ENCODE peak calls at places on chromosome 19, in eight cellular contexts. M is GM12878, R is A549, K is HepG2, D is H1, G is endothelial cell of umbilical vein, J is HCT116, V is K562. E is an unnamed sample.

GRCh38 chr19:22545751-22546150 is 88.4 kb upstream of the ZNF492 start:
- DNase-seq in D (no peak), V (peak), K (peak), J (peak), R (peak), G (no peak), M (no peak), E (peak)

GRCh38 chr19:2719910-2720776 is 1.0 kb downstream of the DIRAS1 start:
- DNase-seq in M (no peak), K (no peak), D (no peak), V (no peak), R (no peak), G (no peak), J (no peak), E (no peak)

GRCh38 chr19:48817585-48818124 is 6.8 kb upstream of the BCAT2 start:
- DNase-seq in J (no peak), R (no peak), K (no peak), G (no peak), V (no peak), D (no peak), M (no peak), E (no peak)

GRCh38 chr19:16266586-16266942 is 58.1 kb upstream of the KLF2 start:
- DNase-seq in G (no peak), J (no peak), V (no peak), R (no peak), K (no peak), D (no peak), M (no peak), E (peak)

GRCh38 chr19:35555301-35556005 is 8.0 kb downstream of the ATP4A start:
- DNase-seq in V (peak), J (peak), M (no peak), D (no peak), R (peak), G (no peak), K (peak), E (peak)

GRCh38 chr19:58182577-58182988 is 278 bp upstream of the ZNF274 start:
- DNase-seq in J (no peak), K (no peak), D (no peak), R (no peak), G (no peak), M (no peak), V (peak), E (peak)

GRCh38 chr19:47658431-47659383 is 49.8 kb downstream of the BICRA start:
- DNase-seq in M (no peak), V (no peak), D (no peak), R (no peak), K (no peak), J (no peak), G (peak), E (no peak)

GRCh38 chr19:29687897-29688728 is 22.9 kb downstream of the PLEKHF1 start:
- DNase-seq in K (no peak), M (no peak), G (peak), R (no peak), J (no peak), D (no peak), V (peak), E (peak)

GRCh38 chr19:34173145-34173956 is 1.0 kb downstream of the LSM14A start:
- DNase-seq in J (no peak), M (no peak), G (peak), K (peak), V (peak), R (peak), D (peak), E (peak)

GRCh38 chr19:56966697-56967299 is 126.3 kb upstream of the PEG3 start:
- DNase-seq in R (no peak), K (no peak), M (no peak), G (no peak), V (no peak), D (no peak), J (no peak), E (no peak)

GRCh38 chr19:6534451-6535093 is 3.7 kb downstream of the TNFSF9 start:
- DNase-seq in K (no peak), J (no peak), R (no peak), G (no peak), M (no peak), D (no peak), V (no peak), E (no peak)

GRCh38 chr19:50051964-50052363 is 26.2 kb downstream of the ZNF473 start:
- DNase-seq in D (no peak), V (no peak), R (no peak), K (no peak), J (no peak), G (no peak), M (no peak), E (no peak)

GRCh38 chr19:4140237-4140711 is 13.2 kb upstream of the CREB3L3 start:
- DNase-seq in J (peak), V (peak), R (peak), K (peak), D (peak), G (peak), M (no peak), E (peak)

GRCh38 chr19:48147597-48148175 is 22.5 kb downstream of the LIG1 start:
- DNase-seq in V (no peak), D (no peak), K (no peak), G (no peak), J (no peak), R (no peak), M (no peak), E (no peak)

GRCh38 chr19:7631577-7631976 is 1.9 kb downstream of the PCP2 start:
- DNase-seq in J (no peak), M (no peak), R (no peak), G (no peak), V (no peak), K (no peak), D (no peak), E (no peak)

GRCh38 chr19:42285988-42286348 is 16.0 kb upstream of the PRR19 start:
- DNase-seq in R (no peak), J (no peak), K (no peak), V (no peak), M (no peak), D (no peak), G (no peak), E (no peak)

GRCh38 chr19:38861368-38861767 is 11.6 kb upstream of the HNRNPL start:
- DNase-seq in J (no peak), M (no peak), K (no peak), G (no peak), R (no peak), D (no peak), V (no peak), E (no peak)

GRCh38 chr19:4164262-4164661 is 10.8 kb downstream of the CREB3L3 start:
- DNase-seq in G (no peak), K (no peak), J (no peak), D (no peak), V (no peak), M (no peak), R (no peak), E (no peak)

GRCh38 chr19:4130635-4131438 is 6.9 kb upstream of the MAP2K2 start:
- DNase-seq in R (peak), V (peak), J (peak), M (no peak), D (no peak), K (peak), G (no peak), E (no peak)

GRCh38 chr19:38653028-38653571 is 5.7 kb downstream of the ACTN4 start:
- DNase-seq in G (peak), R (no peak), V (no peak), M (no peak), D (no peak), K (peak), J (no peak), E (no peak)

GRCh38 chr19:21680679-21681078 is 86.7 kb downstream of the ZNF100 start:
- DNase-seq in V (no peak), J (no peak), R (no peak), G (no peak), K (no peak), D (no peak), M (no peak), E (no peak)

GRCh38 chr19:34500656-34501120 is 19.1 kb downstream of the WTIP start:
- DNase-seq in V (peak), K (no peak), J (no peak), R (no peak), G (no peak), M (no peak), D (no peak), E (no peak)

GRCh38 chr19:18227781-18228271 is 1.6 kb upstream of the PDE4C start:
- DNase-seq in V (no peak), R (no peak), M (no peak), J (no peak), D (no peak), K (no peak), G (no peak), E (no peak)

GRCh38 chr19:18230941-18231734 is 4.9 kb upstream of the PDE4C start:
- DNase-seq in K (no peak), V (no peak), J (no peak), M (no peak), G (no peak), R (peak), D (no peak), E (no peak)

GRCh38 chr19:18231775-18232174 is 5.5 kb upstream of the PDE4C start:
- DNase-seq in J (no peak), K (no peak), D (no peak), G (no peak), M (no peak), R (no peak), V (peak), E (peak)

GRCh38 chr19:18229915-18230314 is 3.7 kb upstream of the PDE4C start:
- DNase-seq in R (no peak), V (no peak), D (no peak), G (no peak), K (no peak), J (no peak), M (no peak), E (no peak)

GRCh38 chr19:18229474-18229873 is 3.2 kb upstream of the PDE4C start:
- DNase-seq in M (no peak), R (no peak), G (no peak), J (no peak), V (no peak), K (no peak), D (no peak), E (no peak)
- TF ChIP-seq MAX in M (no peak), R (no peak), G (no peak), J (no peak), V (no peak), K (no peak), D (no peak), E (no peak)

DNA sequence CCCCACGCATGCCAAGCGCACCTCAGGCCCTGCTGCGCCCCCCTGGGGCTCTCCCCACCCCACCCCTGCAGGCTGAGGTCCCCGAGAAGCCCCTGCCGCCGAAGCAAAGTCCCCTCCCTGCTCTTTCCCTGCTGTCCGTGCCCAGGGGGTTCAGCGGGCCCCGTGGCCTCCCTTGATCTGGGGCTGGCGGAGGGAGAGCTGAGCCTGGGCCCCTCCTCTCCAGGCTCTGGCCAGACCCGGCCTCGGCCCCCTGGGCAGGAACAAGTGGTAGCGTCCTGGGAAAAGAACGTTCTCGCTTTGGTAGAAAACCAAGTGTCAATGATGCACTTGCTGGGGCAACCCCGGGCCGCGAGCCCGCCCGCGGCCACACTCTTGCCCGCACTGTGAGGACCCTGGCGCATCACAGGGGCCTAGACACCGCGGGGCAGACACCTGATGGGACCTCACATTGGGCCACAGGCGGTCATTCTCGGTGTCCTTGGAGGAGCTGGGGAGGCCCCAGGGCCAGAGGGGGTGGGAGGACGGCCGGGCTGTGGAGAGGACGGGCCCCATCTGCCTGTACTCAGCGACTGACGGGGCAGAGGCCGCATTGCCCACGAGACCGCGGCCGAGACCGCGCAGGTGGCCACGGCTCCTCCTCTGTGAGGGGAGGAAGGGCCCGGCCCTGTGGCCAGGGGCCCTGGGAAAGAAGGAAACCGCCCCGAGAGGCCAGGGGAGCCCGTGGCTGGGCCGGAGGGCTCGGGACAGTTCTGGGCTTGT is 29.0 kb downstream of the GPX4 start:
- DNase-seq in K (no peak), R (no peak), G (no peak), D (no peak), V (no peak), J (no peak), M (no peak), E (peak)
- TF ChIP-seq CTCF in K (no peak), R (no peak), G (no peak), D (no peak), V (no peak), J (no peak), M (no peak), E (no peak)

GRCh38 chr19:41192574-41193419 is at the start of gene CYP2S1:
- DNase-seq in K (no peak), R (peak), G (no peak), D (no peak), J (peak), M (no peak), V (peak), E (no peak)
- TF ChIP-seq POLR2A in K (no peak), R (peak), G (no peak), D (peak), J (no peak), M (no peak), V (no peak), E (no peak)

DNA sequence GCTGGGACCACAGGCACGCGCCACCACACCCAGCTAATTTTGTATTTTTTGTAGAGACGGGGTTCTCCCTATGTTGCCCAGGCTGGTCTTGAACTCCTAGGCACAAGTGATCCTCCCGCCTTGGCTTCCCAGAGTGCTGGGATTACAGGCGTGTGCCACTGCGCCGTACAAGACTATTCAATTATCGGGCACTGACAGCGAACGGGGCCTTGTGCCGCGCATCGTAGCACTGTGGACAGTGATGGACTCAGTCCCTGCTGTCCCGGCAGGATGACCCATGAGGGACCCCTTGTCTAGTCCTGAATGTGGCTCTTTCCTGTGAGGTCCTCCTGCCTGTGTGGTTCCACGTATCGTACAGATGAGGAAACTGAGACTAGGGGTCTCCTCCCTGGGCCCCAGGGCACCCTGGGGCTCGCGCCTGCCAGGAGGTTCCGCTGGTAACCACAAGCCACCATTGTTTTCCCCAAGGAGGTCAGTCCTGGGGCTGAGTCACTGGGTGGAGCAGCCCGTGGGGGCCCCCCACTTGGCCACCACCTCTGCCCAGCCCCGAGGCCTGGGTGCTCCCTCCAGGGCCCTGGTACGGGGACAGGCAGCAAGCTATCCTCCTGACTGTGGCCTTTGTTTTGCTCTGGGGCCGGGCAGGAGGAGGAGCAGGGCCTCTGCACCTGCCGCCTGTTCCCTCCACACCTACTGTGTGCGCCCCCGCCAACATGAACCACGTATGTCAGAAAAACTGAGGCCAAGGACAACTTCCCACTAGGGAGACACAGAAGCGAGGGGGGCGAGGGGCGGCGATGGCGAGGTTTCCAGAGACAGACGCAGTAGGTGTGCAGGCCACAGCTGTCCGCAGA is 2.9 kb upstream of the TCF3 start:
- DNase-seq in J (no peak), R (no peak), G (no peak), D (no peak), M (no peak), K (no peak), V (no peak), E (peak)
- TF ChIP-seq MAX in J (no peak), R (no peak), G (no peak), D (no peak), M (no peak), K (no peak), V (peak), E (no peak)

GRCh38 chr19:51703655-51704515 is 10.8 kb downstream of the SPACA6 start:
- DNase-seq in V (peak), J (peak), D (peak), G (peak), R (peak), M (peak), K (peak), E (peak)
- TF ChIP-seq CTCF in V (peak), J (peak), D (peak), G (peak), R (peak), M (peak), K (peak), E (peak)

GRCh38 chr19:36687214-36688056 is at the start of gene ZNF567:
- DNase-seq in R (peak), M (peak), G (peak), J (peak), D (peak), K (peak), V (peak), E (peak)
- TF ChIP-seq POLR2A in R (peak), M (peak), G (peak), J (no peak), D (peak), K (peak), V (peak), E (peak)

GRCh38 chr19:55304980-55305379 is 20.2 kb downstream of the TMEM150B start:
- DNase-seq in R (no peak), K (no peak), G (no peak), M (no peak), V (peak), J (no peak), D (no peak), E (no peak)

GRCh38 chr19:55304279-55304978 is 20.6 kb downstream of the BRSK1 start:
- DNase-seq in M (no peak), J (no peak), D (no peak), K (peak), G (no peak), V (peak), R (peak), E (peak)

GRCh38 chr19:55306712-55307111 is 18.4 kb downstream of the TMEM150B start:
- DNase-seq in D (no peak), R (no peak), J (no peak), K (no peak), V (no peak), G (no peak), M (no peak), E (no peak)

GRCh38 chr19:55305983-55306562 is 19.1 kb downstream of the TMEM150B start:
- DNase-seq in J (no peak), R (no peak), K (no peak), V (no peak), D (no peak), M (no peak), G (no peak), E (peak)

DNA sequence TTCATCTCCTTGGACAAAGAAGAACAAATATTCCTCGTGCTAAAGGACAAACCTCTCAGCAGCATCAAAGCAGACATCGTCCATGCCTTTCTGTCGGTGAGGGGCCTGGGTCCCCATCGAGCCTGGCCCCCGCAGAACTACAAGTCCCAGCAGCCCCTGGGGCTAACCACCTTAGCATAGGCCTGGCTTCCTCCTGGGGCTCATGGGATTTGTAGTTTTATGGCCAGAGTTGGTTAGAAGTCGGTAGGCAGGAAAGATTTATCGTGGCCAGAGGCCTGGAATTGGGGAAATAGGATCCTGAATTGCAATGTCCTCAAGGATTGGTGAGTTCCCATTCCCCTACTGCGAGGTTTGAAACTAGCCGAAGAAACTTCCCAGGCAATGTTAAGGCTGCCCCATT is 19.6 kb downstream of the TMEM150B start:
- DNase-seq in M (no peak), R (peak), J (no peak), V (peak), K (no peak), G (peak), D (no peak), E (peak)
- TF ChIP-seq MAX in M (no peak), R (no peak), J (no peak), V (no peak), K (no peak), G (no peak), D (no peak), E (no peak)

DNA sequence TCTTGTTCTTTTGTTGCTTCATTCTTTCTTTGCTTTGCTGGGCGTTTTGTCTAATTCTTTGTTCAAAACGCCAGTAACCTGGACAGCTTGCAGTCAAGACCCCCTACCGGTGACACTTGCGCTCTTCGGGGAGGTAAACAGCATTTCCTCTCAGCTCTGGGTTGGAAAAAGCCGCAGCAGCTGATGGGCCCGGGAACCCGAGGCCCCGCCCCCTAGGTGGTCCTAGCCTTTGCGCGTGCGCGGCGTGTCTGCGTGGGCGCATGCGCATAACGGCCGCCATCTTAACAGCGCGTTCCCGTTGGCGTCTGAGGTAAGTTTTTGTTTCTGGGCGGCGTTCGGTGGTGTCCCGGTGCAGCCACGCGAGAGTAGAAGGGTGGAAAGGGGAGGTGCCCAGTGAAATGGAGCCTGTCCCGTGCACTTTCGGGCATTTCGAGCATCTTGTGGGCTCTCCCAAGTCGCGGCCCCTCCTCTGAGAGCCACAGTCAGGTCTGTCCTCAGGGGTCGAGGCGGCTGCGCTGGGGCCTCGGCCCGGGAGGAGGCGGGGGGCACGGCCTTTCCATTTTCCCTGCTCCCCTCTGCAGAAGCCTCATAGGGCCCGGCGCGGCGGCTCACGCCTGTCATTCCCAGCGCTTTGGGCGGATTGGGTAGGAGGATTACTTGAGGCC is at the start of gene ZNF559:
- DNase-seq in V (peak), K (peak), D (peak), J (peak), G (peak), M (peak), R (peak), E (peak)
- TF ChIP-seq CTCF in V (peak), K (peak), D (peak), J (peak), G (peak), M (peak), R (no peak), E (peak)

GRCh38 chr19:53254451-53255341 is at the start of gene ZNF677:
- DNase-seq in G (peak), J (no peak), V (peak), M (no peak), D (peak), R (no peak), K (no peak), E (no peak)
- TF ChIP-seq POLR2A in G (peak), J (no peak), V (no peak), M (peak), D (peak), R (no peak), K (no peak), E (no peak)

E was measured in NB4.